ENCODE peak calls at places on chromosomes 12 and 14, in ten cellular contexts. One of them, this sample, is unnamed.
A peak's percentile ranks its signal among the peaks of the same experiment; 100 is the strongest.

GRCh38 chr14:19800282-19801117 is 3.1 kb upstream of the OR4N2 start:
- DNase-seq in IMR-90: no peak
- DNase-seq in Peyer's patch: no peak
- DNase-seq in OCI-LY7: no peak
- DNase-seq in CD4-positive, alpha-beta T cell: no peak
- DNase-seq in body of pancreas: no peak
- DNase-seq in H1: no peak
- DNase-seq in upper lobe of right lung: peak; percentile 64
- DNase-seq in upper lobe of left lung: peak; percentile 46
- DNase-seq in glutamatergic neuron: no peak
- DNase-seq in this sample: no peak

GRCh38 chr14:100408350-100409015 is 85.3 kb downstream of the SLC25A47 start:
- DNase-seq in H1: no peak
- DNase-seq in IMR-90: peak; percentile 90
- DNase-seq in glutamatergic neuron: no peak
- DNase-seq in upper lobe of left lung: no peak
- DNase-seq in CD4-positive, alpha-beta T cell: no peak
- DNase-seq in body of pancreas: peak; percentile 65
- DNase-seq in upper lobe of right lung: peak; percentile 62
- DNase-seq in Peyer's patch: peak; percentile 57
- DNase-seq in OCI-LY7: no peak
- DNase-seq in this sample: no peak

GRCh38 chr14:95449131-95449530 is 67.3 kb downstream of the SYNE3 start:
- DNase-seq in CD4-positive, alpha-beta T cell: no peak
- DNase-seq in IMR-90: no peak
- DNase-seq in body of pancreas: no peak
- DNase-seq in glutamatergic neuron: no peak
- DNase-seq in upper lobe of right lung: no peak
- DNase-seq in H1: no peak
- DNase-seq in upper lobe of left lung: no peak
- DNase-seq in Peyer's patch: no peak
- DNase-seq in OCI-LY7: no peak
- DNase-seq in this sample: no peak

GRCh38 chr14:104697892-104698583 is 8.6 kb downstream of the INF2 start:
- DNase-seq in Peyer's patch: no peak
- DNase-seq in glutamatergic neuron: no peak
- DNase-seq in CD4-positive, alpha-beta T cell: no peak
- DNase-seq in H1: no peak
- DNase-seq in upper lobe of left lung: peak; percentile 64
- DNase-seq in OCI-LY7: no peak
- DNase-seq in upper lobe of right lung: no peak
- DNase-seq in IMR-90: no peak
- DNase-seq in body of pancreas: no peak
- DNase-seq in this sample: no peak

GRCh38 chr12:5335059-5335458 is 96.8 kb upstream of the NTF3 start:
- DNase-seq in CD4-positive, alpha-beta T cell: no peak
- DNase-seq in glutamatergic neuron: no peak
- DNase-seq in body of pancreas: no peak
- DNase-seq in Peyer's patch: no peak
- DNase-seq in OCI-LY7: no peak
- DNase-seq in upper lobe of left lung: no peak
- DNase-seq in IMR-90: peak; percentile 21
- DNase-seq in upper lobe of right lung: no peak
- DNase-seq in H1: no peak
- DNase-seq in this sample: no peak

GRCh38 chr12:130881548-130881947 is 9.7 kb downstream of the RAN start:
- DNase-seq in upper lobe of right lung: no peak
- DNase-seq in CD4-positive, alpha-beta T cell: no peak
- DNase-seq in H1: no peak
- DNase-seq in glutamatergic neuron: no peak
- DNase-seq in OCI-LY7: no peak
- DNase-seq in upper lobe of left lung: no peak
- DNase-seq in body of pancreas: no peak
- DNase-seq in IMR-90: no peak
- DNase-seq in Peyer's patch: no peak
- DNase-seq in this sample: no peak

GRCh38 chr12:30996255-30996654 is 69.7 kb downstream of the TSPAN11 start:
- DNase-seq in H1: no peak
- DNase-seq in IMR-90: peak; percentile 76
- DNase-seq in glutamatergic neuron: peak; percentile 27
- DNase-seq in body of pancreas: no peak
- DNase-seq in OCI-LY7: no peak
- DNase-seq in upper lobe of left lung: no peak
- DNase-seq in upper lobe of right lung: no peak
- DNase-seq in Peyer's patch: no peak
- DNase-seq in CD4-positive, alpha-beta T cell: no peak
- DNase-seq in this sample: no peak

GRCh38 chr12:5900533-5901255 is 44.4 kb downstream of the ANO2 start:
- DNase-seq in CD4-positive, alpha-beta T cell: no peak
- DNase-seq in upper lobe of right lung: no peak
- DNase-seq in H1: no peak
- DNase-seq in Peyer's patch: no peak
- DNase-seq in IMR-90: no peak
- DNase-seq in body of pancreas: no peak
- DNase-seq in glutamatergic neuron: no peak
- DNase-seq in OCI-LY7: no peak
- DNase-seq in upper lobe of left lung: no peak
- DNase-seq in this sample: no peak

GRCh38 chr12:5022465-5023061 is 21.1 kb upstream of the KCNA5 start:
- DNase-seq in upper lobe of left lung: peak; percentile 28
- DNase-seq in glutamatergic neuron: peak; percentile 46
- DNase-seq in upper lobe of right lung: no peak
- DNase-seq in body of pancreas: peak; percentile 42
- DNase-seq in CD4-positive, alpha-beta T cell: peak; percentile 42
- DNase-seq in Peyer's patch: peak; percentile 59
- DNase-seq in IMR-90: peak; percentile 36
- DNase-seq in H1: peak; percentile 57
- DNase-seq in OCI-LY7: peak; percentile 65
- DNase-seq in this sample: peak; percentile 85

GRCh38 chr14:64074961-64075619 is 219.1 kb downstream of the ESR2 start:
- DNase-seq in upper lobe of left lung: no peak
- DNase-seq in H1: no peak
- DNase-seq in Peyer's patch: no peak
- DNase-seq in glutamatergic neuron: no peak
- DNase-seq in OCI-LY7: no peak
- DNase-seq in body of pancreas: no peak
- DNase-seq in upper lobe of right lung: no peak
- DNase-seq in CD4-positive, alpha-beta T cell: no peak
- DNase-seq in IMR-90: peak; percentile 63
- DNase-seq in this sample: no peak

GRCh38 chr14:45947785-45948184 is 694.8 kb upstream of the MIS18BP1 start:
- DNase-seq in Peyer's patch: no peak
- DNase-seq in OCI-LY7: no peak
- DNase-seq in upper lobe of left lung: no peak
- DNase-seq in body of pancreas: no peak
- DNase-seq in upper lobe of right lung: no peak
- DNase-seq in glutamatergic neuron: no peak
- DNase-seq in IMR-90: no peak
- DNase-seq in CD4-positive, alpha-beta T cell: no peak
- DNase-seq in H1: no peak
- DNase-seq in this sample: no peak
- TF ChIP-seq CTCF in Peyer's patch: no peak
- TF ChIP-seq CTCF in OCI-LY7: no peak
- TF ChIP-seq CTCF in upper lobe of left lung: no peak
- TF ChIP-seq CTCF in body of pancreas: no peak
- TF ChIP-seq CTCF in upper lobe of right lung: no peak
- TF ChIP-seq CTCF in glutamatergic neuron: no peak
- TF ChIP-seq CTCF in IMR-90: no peak
- TF ChIP-seq CTCF in CD4-positive, alpha-beta T cell: no peak
- TF ChIP-seq CTCF in H1: no peak
- TF ChIP-seq CTCF in this sample: no peak

DNA sequence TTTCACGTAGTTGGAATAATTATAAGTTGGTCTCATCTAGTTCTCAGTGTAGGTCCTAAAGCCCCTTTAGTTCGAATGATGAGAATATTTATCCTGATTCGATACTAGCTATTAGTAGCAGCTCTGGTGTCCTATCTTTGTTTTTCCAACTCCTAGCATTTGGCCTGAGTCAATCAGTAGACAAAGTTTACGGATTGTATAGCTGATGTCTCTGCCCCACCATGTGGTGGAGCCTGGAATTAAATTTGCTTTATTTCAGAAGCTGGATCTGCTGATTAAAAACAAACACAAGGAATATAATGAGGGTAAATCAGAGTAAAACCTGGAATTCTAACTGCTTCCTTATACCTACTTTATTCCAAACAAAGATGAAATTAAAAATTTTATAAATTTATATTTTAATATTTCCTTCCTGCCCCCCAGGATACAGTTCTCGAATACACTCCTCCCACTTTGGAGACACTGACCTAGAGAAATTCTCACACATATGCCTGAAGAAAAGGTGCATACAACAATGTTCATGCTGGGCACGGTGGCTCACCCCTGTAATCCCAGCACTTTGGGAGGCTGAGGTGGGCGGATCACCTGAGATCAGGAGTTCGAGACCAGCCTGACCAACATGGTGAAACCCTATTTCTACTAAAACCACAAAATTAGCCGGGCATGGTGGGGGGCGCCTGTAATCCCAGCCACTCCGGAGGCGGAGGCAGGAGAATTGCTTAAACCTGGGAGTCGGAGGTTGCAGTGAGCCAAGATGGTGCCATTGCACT is 7.6 kb upstream of the BRMS1L start:
- DNase-seq in Peyer's patch: no peak
- DNase-seq in CD4-positive, alpha-beta T cell: no peak
- DNase-seq in IMR-90: peak; percentile 58
- DNase-seq in OCI-LY7: peak; percentile 41
- DNase-seq in upper lobe of right lung: no peak
- DNase-seq in upper lobe of left lung: no peak
- DNase-seq in H1: no peak
- DNase-seq in body of pancreas: peak; percentile 48
- DNase-seq in glutamatergic neuron: no peak
- DNase-seq in this sample: peak; percentile 60
- TF ChIP-seq CTCF in Peyer's patch: no peak
- TF ChIP-seq CTCF in CD4-positive, alpha-beta T cell: peak; percentile 56
- TF ChIP-seq CTCF in IMR-90: peak; percentile 75
- TF ChIP-seq CTCF in OCI-LY7: peak; percentile 77
- TF ChIP-seq CTCF in upper lobe of right lung: peak; percentile 63
- TF ChIP-seq CTCF in upper lobe of left lung: peak; percentile 43
- TF ChIP-seq CTCF in H1: peak; percentile 38
- TF ChIP-seq CTCF in body of pancreas: peak; percentile 48
- TF ChIP-seq CTCF in glutamatergic neuron: peak; percentile 69
- TF ChIP-seq CTCF in this sample: peak; percentile 51

GRCh38 chr12:2639020-2639298 is 155.8 kb upstream of the FKBP4 start:
- DNase-seq in IMR-90: no peak
- DNase-seq in CD4-positive, alpha-beta T cell: no peak
- DNase-seq in glutamatergic neuron: no peak
- DNase-seq in upper lobe of left lung: peak; percentile 30
- DNase-seq in body of pancreas: no peak
- DNase-seq in H1: no peak
- DNase-seq in upper lobe of right lung: no peak
- DNase-seq in Peyer's patch: peak; percentile 24
- DNase-seq in OCI-LY7: no peak
- DNase-seq in this sample: no peak

GRCh38 chr12:2640709-2641108 is 154.1 kb upstream of the FKBP4 start:
- DNase-seq in H1: no peak
- DNase-seq in OCI-LY7: no peak
- DNase-seq in Peyer's patch: peak; percentile 39
- DNase-seq in IMR-90: peak; percentile 99
- DNase-seq in upper lobe of left lung: no peak
- DNase-seq in upper lobe of right lung: peak; percentile 64
- DNase-seq in glutamatergic neuron: no peak
- DNase-seq in CD4-positive, alpha-beta T cell: peak; percentile 22
- DNase-seq in body of pancreas: peak; percentile 34
- DNase-seq in this sample: no peak

GRCh38 chr12:2641209-2641608 is 153.6 kb upstream of the FKBP4 start:
- DNase-seq in H1: no peak
- DNase-seq in IMR-90: peak; percentile 30
- DNase-seq in Peyer's patch: peak; percentile 43
- DNase-seq in glutamatergic neuron: peak; percentile 43
- DNase-seq in body of pancreas: peak; percentile 15
- DNase-seq in OCI-LY7: no peak
- DNase-seq in CD4-positive, alpha-beta T cell: peak; percentile 22
- DNase-seq in upper lobe of right lung: peak; percentile 36
- DNase-seq in upper lobe of left lung: no peak
- DNase-seq in this sample: no peak

GRCh38 chr12:2641761-2642160 is 153.0 kb upstream of the FKBP4 start:
- DNase-seq in glutamatergic neuron: no peak
- DNase-seq in CD4-positive, alpha-beta T cell: peak; percentile 2
- DNase-seq in H1: no peak
- DNase-seq in IMR-90: no peak
- DNase-seq in body of pancreas: no peak
- DNase-seq in upper lobe of right lung: peak; percentile 22
- DNase-seq in OCI-LY7: no peak
- DNase-seq in upper lobe of left lung: no peak
- DNase-seq in Peyer's patch: peak; percentile 26
- DNase-seq in this sample: no peak

GRCh38 chr12:2640281-2640680 is 154.5 kb upstream of the FKBP4 start:
- DNase-seq in glutamatergic neuron: no peak
- DNase-seq in H1: no peak
- DNase-seq in upper lobe of right lung: no peak
- DNase-seq in OCI-LY7: no peak
- DNase-seq in CD4-positive, alpha-beta T cell: no peak
- DNase-seq in body of pancreas: no peak
- DNase-seq in Peyer's patch: peak; percentile 29
- DNase-seq in upper lobe of left lung: no peak
- DNase-seq in IMR-90: no peak
- DNase-seq in this sample: no peak
- TF ChIP-seq CTCF in glutamatergic neuron: no peak
- TF ChIP-seq CTCF in H1: no peak
- TF ChIP-seq CTCF in upper lobe of right lung: no peak
- TF ChIP-seq CTCF in OCI-LY7: no peak
- TF ChIP-seq CTCF in CD4-positive, alpha-beta T cell: no peak
- TF ChIP-seq CTCF in body of pancreas: no peak
- TF ChIP-seq CTCF in Peyer's patch: no peak
- TF ChIP-seq CTCF in upper lobe of left lung: no peak
- TF ChIP-seq CTCF in IMR-90: peak; percentile 7
- TF ChIP-seq CTCF in this sample: no peak

GRCh38 chr12:43914923-43915468 is 79.1 kb downstream of the TMEM117 start:
- DNase-seq in CD4-positive, alpha-beta T cell: no peak
- DNase-seq in upper lobe of right lung: no peak
- DNase-seq in Peyer's patch: no peak
- DNase-seq in H1: no peak
- DNase-seq in OCI-LY7: no peak
- DNase-seq in IMR-90: no peak
- DNase-seq in body of pancreas: no peak
- DNase-seq in upper lobe of left lung: no peak
- DNase-seq in glutamatergic neuron: no peak
- DNase-seq in this sample: peak; percentile 13
- TF ChIP-seq CTCF in CD4-positive, alpha-beta T cell: no peak
- TF ChIP-seq CTCF in upper lobe of right lung: no peak
- TF ChIP-seq CTCF in Peyer's patch: no peak
- TF ChIP-seq CTCF in H1: peak; percentile 49
- TF ChIP-seq CTCF in OCI-LY7: peak; percentile 35
- TF ChIP-seq CTCF in IMR-90: no peak
- TF ChIP-seq CTCF in body of pancreas: no peak
- TF ChIP-seq CTCF in upper lobe of left lung: no peak
- TF ChIP-seq CTCF in glutamatergic neuron: no peak
- TF ChIP-seq CTCF in this sample: peak; percentile 37

GRCh38 chr12:95848575-95849388 is 10.0 kb upstream of the SNRPF start:
- DNase-seq in glutamatergic neuron: no peak
- DNase-seq in Peyer's patch: no peak
- DNase-seq in upper lobe of left lung: no peak
- DNase-seq in H1: no peak
- DNase-seq in upper lobe of right lung: no peak
- DNase-seq in IMR-90: peak; percentile 48
- DNase-seq in body of pancreas: peak; percentile 48
- DNase-seq in CD4-positive, alpha-beta T cell: no peak
- DNase-seq in OCI-LY7: peak; percentile 22
- DNase-seq in this sample: no peak
- TF ChIP-seq CTCF in glutamatergic neuron: no peak
- TF ChIP-seq CTCF in Peyer's patch: no peak
- TF ChIP-seq CTCF in upper lobe of left lung: peak; percentile 50
- TF ChIP-seq CTCF in H1: peak; percentile 42
- TF ChIP-seq CTCF in upper lobe of right lung: peak; percentile 31
- TF ChIP-seq CTCF in IMR-90: peak; percentile 50
- TF ChIP-seq CTCF in body of pancreas: no peak
- TF ChIP-seq CTCF in CD4-positive, alpha-beta T cell: no peak
- TF ChIP-seq CTCF in OCI-LY7: peak; percentile 66
- TF ChIP-seq CTCF in this sample: peak; percentile 20

GRCh38 chr14:37116933-37117844 is 55.2 kb downstream of the SLC25A21 start:
- DNase-seq in body of pancreas: no peak
- DNase-seq in OCI-LY7: no peak
- DNase-seq in Peyer's patch: no peak
- DNase-seq in glutamatergic neuron: no peak
- DNase-seq in upper lobe of left lung: no peak
- DNase-seq in H1: no peak
- DNase-seq in IMR-90: peak; percentile 60
- DNase-seq in CD4-positive, alpha-beta T cell: no peak
- DNase-seq in upper lobe of right lung: no peak
- DNase-seq in this sample: no peak
- TF ChIP-seq CTCF in body of pancreas: no peak
- TF ChIP-seq CTCF in OCI-LY7: peak; percentile 16
- TF ChIP-seq CTCF in Peyer's patch: no peak
- TF ChIP-seq CTCF in glutamatergic neuron: no peak
- TF ChIP-seq CTCF in upper lobe of left lung: no peak
- TF ChIP-seq CTCF in H1: no peak
- TF ChIP-seq CTCF in IMR-90: peak; percentile 68
- TF ChIP-seq CTCF in CD4-positive, alpha-beta T cell: no peak
- TF ChIP-seq CTCF in upper lobe of right lung: no peak
- TF ChIP-seq CTCF in this sample: no peak